ENCODE peak calls at places on chromosomes 12 and 14, in seven cellular contexts. R is EL; F is brain microvascular endothelial cell; Y is germinal center; M is Ammon's horn; B is stimulated activated naive CD4-positive, alpha-beta T cell; T is Right ventricle myocardium superior. K is an unnamed sample.

GRCh38 chr12:92412931-92413685 is 267.5 kb upstream of the BTG1 start:
- DNase-seq in R (peak), F (no peak), Y (no peak), M (no peak), B (no peak), T (no peak), K (no peak)

GRCh38 chr14:44279357-44279756 is 227.7 kb downstream of the FSCB start:
- DNase-seq in R (no peak), F (no peak), Y (no peak), M (no peak), B (no peak), T (no peak), K (no peak)

GRCh38 chr12:112906712-112907414 is at the start of gene OAS1:
- DNase-seq in R (peak), F (peak), Y (peak), M (peak), B (peak), T (no peak), K (no peak)

GRCh38 chr12:31323466-31324115 is 2.4 kb downstream of the SINHCAF start:
- DNase-seq in R (no peak), F (no peak), Y (peak), M (peak), B (no peak), T (no peak), K (no peak)

GRCh38 chr12:52052471-52053186 is 1.4 kb downstream of the NR4A1 start:
- DNase-seq in R (no peak), F (no peak), Y (no peak), M (peak), B (peak), T (no peak), K (no peak)

GRCh38 chr14:61174395-61175386 is 106.4 kb downstream of the TMEM30B start:
- DNase-seq in R (peak), F (no peak), Y (no peak), M (no peak), B (no peak), T (no peak), K (no peak)

GRCh38 chr12:93441111-93441616 is 583 bp downstream of the UBE2N start:
- DNase-seq in R (peak), F (no peak), Y (peak), M (no peak), B (peak), T (peak), K (peak)

GRCh38 chr12:122830517-122831214 is 4.6 kb upstream of the HIP1R start:
- DNase-seq in R (peak), F (peak), Y (no peak), M (no peak), B (no peak), T (no peak), K (no peak)

GRCh38 chr12:89355243-89356068 is 3.2 kb upstream of the DUSP6 start:
- DNase-seq in R (no peak), F (no peak), Y (no peak), M (no peak), B (no peak), T (no peak), K (no peak)

GRCh38 chr12:105107176-105107496 is 395 bp upstream of the WASHC4 start:
- DNase-seq in R (peak), F (peak), Y (peak), M (peak), B (no peak), T (no peak), K (no peak)

GRCh38 chr12:57604454-57605307 is at the start of gene DTX3:
- DNase-seq in R (peak), F (peak), Y (peak), M (peak), B (peak), T (peak), K (peak)

K was measured in cerebellum.